ENCODE peak calls at places on chromosomes 7 and 10, in four cellular contexts. X, Y, B and K are unnamed samples.

GRCh38 chr10:109343293-109343692 is 580.0 kb downstream of the XPNPEP1 start:
- DNase-seq in X (no peak), Y (no peak), B (no peak), K (no peak)

GRCh38 chr10:78231930-78232329 is 198.3 kb downstream of the RPS24 start:
- DNase-seq in B (no peak), X (peak), Y (no peak), K (no peak)

GRCh38 chr10:56298941-56299340 is 62.1 kb downstream of the ZWINT start:
- DNase-seq in X (no peak), B (no peak), Y (no peak), K (no peak)

GRCh38 chr10:58740620-58741369 is 228.1 kb downstream of the BICC1 start:
- DNase-seq in Y (no peak), X (no peak), B (no peak), K (no peak)

GRCh38 chr10:78028438-78029293 is 649 bp downstream of the POLR3A start:
- DNase-seq in X (no peak), B (no peak), Y (no peak), K (peak)

GRCh38 chr10:118922226-118922625 is 107.3 kb upstream of the NANOS1 start:
- DNase-seq in Y (no peak), X (no peak), B (no peak), K (no peak)

GRCh38 chr7:30984359-30985107 is 20.8 kb downstream of the GHRHR start:
- DNase-seq in Y (no peak), X (no peak), B (no peak), K (no peak)

GRCh38 chr7:42991913-42992576 is 59.9 kb downstream of the MRPL32 start:
- DNase-seq in X (no peak), B (no peak), Y (no peak), K (no peak)

GRCh38 chr10:128861018-128861565 is 605.9 kb upstream of the MGMT start:
- DNase-seq in X (no peak), Y (no peak), B (no peak), K (no peak)

GRCh38 chr7:137539111-137539715 is 195.7 kb upstream of the PTN start:
- DNase-seq in X (no peak), B (no peak), Y (no peak), K (no peak)

GRCh38 chr10:103197891-103198290 is 4.8 kb upstream of the NT5C2 start:
- DNase-seq in X (no peak), B (no peak), Y (no peak), K (no peak)

GRCh38 chr7:2202901-2203550 is 29.7 kb downstream of the MAD1L1 start:
- DNase-seq in X (no peak), B (no peak), Y (no peak), K (no peak)

GRCh38 chr10:118850418-118851061 is 95.8 kb upstream of the CACUL1 start:
- DNase-seq in X (peak), Y (no peak), B (peak), K (peak)

GRCh38 chr10:67976292-67977245 is 92.1 kb downstream of the SIRT1 start:
- DNase-seq in X (no peak), Y (no peak), B (no peak), K (no peak)

GRCh38 chr7:20778063-20778721 is 8.5 kb downstream of the SP8 start:
- DNase-seq in X (no peak), Y (no peak), B (no peak), K (peak)
- TF ChIP-seq SPI1 in X (no peak), Y (no peak), B (no peak), K (no peak)

GRCh38 chr7:51160411-51160810 is 156.2 kb downstream of the COBL start:
- DNase-seq in X (no peak), Y (no peak), B (no peak), K (no peak)

GRCh38 chr7:51160990-51161615 is 155.5 kb downstream of the COBL start:
- DNase-seq in X (peak), B (no peak), Y (no peak), K (peak)

GRCh38 chr7:51161937-51162336 is 154.7 kb downstream of the COBL start:
- DNase-seq in B (no peak), X (no peak), Y (no peak), K (peak)

GRCh38 chr7:51162724-51163329 is 153.8 kb downstream of the COBL start:
- DNase-seq in Y (peak), B (no peak), X (peak), K (peak)

DNA sequence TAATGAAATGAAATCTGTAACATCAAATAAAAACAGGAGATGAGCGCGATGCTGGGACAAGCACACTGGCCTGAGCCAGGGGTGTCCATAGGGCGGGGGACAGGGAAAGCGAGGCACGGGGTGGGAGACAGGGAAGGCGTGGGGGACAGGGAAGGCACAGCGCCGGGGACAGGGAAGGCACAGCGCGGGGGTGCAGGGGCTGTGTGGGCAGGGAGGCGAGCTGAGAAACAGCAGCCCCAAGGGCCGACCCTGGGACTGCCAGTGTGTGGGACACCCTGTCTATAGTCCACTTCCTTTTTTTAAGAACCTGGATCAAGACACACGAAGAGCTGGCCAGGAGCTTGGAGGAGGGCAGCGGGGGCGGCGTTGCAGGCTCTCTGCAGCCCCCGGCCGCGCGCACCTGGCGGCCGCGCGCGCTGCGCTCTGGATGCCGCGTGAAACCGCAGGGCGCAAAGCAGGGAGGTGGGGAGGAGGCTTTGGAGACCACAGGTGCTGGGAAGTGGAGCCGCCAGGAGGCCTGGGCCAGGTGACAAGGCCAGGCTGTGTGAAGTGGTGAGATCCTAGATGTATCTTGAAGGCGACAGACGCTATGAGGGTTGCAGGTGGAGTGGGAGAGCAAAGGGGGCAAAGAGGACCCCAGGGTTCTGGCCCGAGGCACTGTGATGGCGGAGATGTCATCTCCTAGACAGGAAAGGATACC is 157.7 kb downstream of the COBL start:
- DNase-seq in Y (no peak), X (no peak), B (no peak), K (no peak)
- TF ChIP-seq SPI1 in Y (no peak), X (no peak), B (peak), K (peak)

GRCh38 chr7:139456511-139456910 is 27.0 kb downstream of the KLRG2 start:
- DNase-seq in X (no peak), B (no peak), Y (no peak), K (no peak)

GRCh38 chr7:139455789-139456188 is 27.7 kb downstream of the KLRG2 start:
- DNase-seq in B (no peak), Y (no peak), X (no peak), K (no peak)

GRCh38 chr7:139452948-139453672 is 30.4 kb downstream of the KLRG2 start:
- DNase-seq in B (no peak), Y (no peak), X (no peak), K (no peak)

GRCh38 chr7:139451638-139452037 is 31.8 kb downstream of the KLRG2 start:
- DNase-seq in Y (no peak), X (no peak), B (no peak), K (peak)

DNA sequence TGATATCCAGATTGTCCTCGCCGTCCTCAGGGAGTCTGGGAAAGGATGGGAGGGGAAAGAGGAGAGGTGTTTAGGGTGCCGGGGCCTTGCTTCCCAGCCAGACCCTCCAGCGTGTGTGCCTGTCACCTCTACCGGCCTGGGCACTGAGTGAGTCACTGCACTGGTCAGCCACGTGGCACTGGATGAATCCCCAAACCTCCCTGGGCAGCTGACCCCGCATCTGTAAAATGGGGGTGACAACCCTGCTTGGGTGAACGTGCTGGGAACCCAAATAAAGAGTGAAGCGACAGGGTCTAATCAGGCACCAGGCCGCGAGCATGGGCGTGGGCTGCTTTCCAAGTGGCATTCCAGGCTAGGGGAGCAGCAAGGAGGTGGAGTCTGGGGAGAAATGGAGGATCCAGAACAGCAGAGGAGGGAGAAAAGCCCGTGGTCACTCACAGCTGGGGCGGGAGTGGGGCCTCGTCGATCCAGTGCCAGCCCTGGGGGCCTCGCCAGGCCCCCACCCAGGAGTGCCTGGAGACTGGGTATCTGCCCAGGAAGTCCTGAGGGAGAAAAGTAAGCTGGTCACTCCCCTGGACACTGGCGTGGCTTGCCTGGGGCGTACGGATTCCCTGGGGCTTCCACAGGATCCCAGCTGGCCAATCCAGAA is 29.7 kb downstream of the KLRG2 start:
- DNase-seq in B (no peak), X (no peak), Y (no peak), K (no peak)
- TF ChIP-seq SPI1 in B (no peak), X (no peak), Y (no peak), K (no peak)

DNA sequence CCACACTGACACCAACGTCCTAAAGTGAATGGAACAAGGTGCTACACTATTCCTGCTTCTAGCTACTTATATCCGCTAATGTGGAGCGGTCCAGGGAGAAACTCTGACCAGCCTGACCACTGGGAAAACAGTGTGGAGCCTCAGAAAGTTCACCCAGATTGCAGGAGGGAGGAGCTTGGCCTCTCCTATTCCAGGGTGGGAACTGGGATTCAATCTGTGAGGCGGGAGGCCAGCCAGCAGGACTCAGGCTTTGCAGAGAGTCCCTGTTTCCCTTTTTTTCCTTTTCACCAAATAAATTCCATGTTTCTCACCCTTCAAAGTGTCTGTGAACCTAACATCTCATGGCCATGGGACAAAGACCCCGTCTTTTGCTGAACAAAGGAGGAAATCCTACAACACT is 86.4 kb upstream of the SEMA3C start:
- DNase-seq in Y (no peak), B (no peak), X (no peak), K (no peak)
- TF ChIP-seq SPI1 in Y (no peak), B (no peak), X (no peak), K (no peak)